ENCODE peak calls at places on chromosome 13, in seven cellular contexts. One of them, this sample, is unnamed.

GRCh38 chr13:76884167-76884566 is 2.0 kb downstream of the KCTD12 start:
- ATAC-seq in activated CD8-positive, alpha-beta T cell treated with anti-CD3 and anti-CD28 coated beads, Interleukin-2, amount 10 ng/mL, durations not matched to agents 7 days and 5 days: no peak
- ATAC-seq in stimulated activated naive CD8-positive, alpha-beta T cell treated with anti-CD3 and anti-CD28 coated beads, Interleukin-15, Interleukin-2, amounts not matched to agents 100 U/mL and 50 U/mL, for 24 hours: no peak
- ATAC-seq in psoas muscle: no peak
- ATAC-seq in T-cell: no peak
- ATAC-seq in central memory CD8-positive, alpha-beta T cell: no peak
- ATAC-seq in pancreas: peak; percentile 11
- ATAC-seq in this sample: no peak

GRCh38 chr13:41816057-41816456 is 144.9 kb downstream of the VWA8 start:
- ATAC-seq in activated CD8-positive, alpha-beta T cell treated with anti-CD3 and anti-CD28 coated beads, Interleukin-2, amount 10 ng/mL, durations not matched to agents 7 days and 5 days: no peak
- ATAC-seq in stimulated activated naive CD8-positive, alpha-beta T cell treated with anti-CD3 and anti-CD28 coated beads, Interleukin-15, Interleukin-2, amounts not matched to agents 100 U/mL and 50 U/mL, for 24 hours: no peak
- ATAC-seq in psoas muscle: no peak
- ATAC-seq in T-cell: no peak
- ATAC-seq in central memory CD8-positive, alpha-beta T cell: no peak
- ATAC-seq in pancreas: no peak
- ATAC-seq in this sample: no peak

GRCh38 chr13:73938375-73939070 is 195.7 kb downstream of the KLF12 start:
- ATAC-seq in activated CD8-positive, alpha-beta T cell treated with anti-CD3 and anti-CD28 coated beads, Interleukin-2, amount 10 ng/mL, durations not matched to agents 7 days and 5 days: no peak
- ATAC-seq in stimulated activated naive CD8-positive, alpha-beta T cell treated with anti-CD3 and anti-CD28 coated beads, Interleukin-15, Interleukin-2, amounts not matched to agents 100 U/mL and 50 U/mL, for 24 hours: peak; percentile 45
- ATAC-seq in psoas muscle: no peak
- ATAC-seq in T-cell: no peak
- ATAC-seq in central memory CD8-positive, alpha-beta T cell: no peak
- ATAC-seq in pancreas: no peak
- ATAC-seq in this sample: peak; percentile 54

GRCh38 chr13:102877285-102877684 is 31.5 kb downstream of the ERCC5 start:
- ATAC-seq in activated CD8-positive, alpha-beta T cell treated with anti-CD3 and anti-CD28 coated beads, Interleukin-2, amount 10 ng/mL, durations not matched to agents 7 days and 5 days: no peak
- ATAC-seq in stimulated activated naive CD8-positive, alpha-beta T cell treated with anti-CD3 and anti-CD28 coated beads, Interleukin-15, Interleukin-2, amounts not matched to agents 100 U/mL and 50 U/mL, for 24 hours: no peak
- ATAC-seq in psoas muscle: peak; percentile 88
- ATAC-seq in T-cell: no peak
- ATAC-seq in central memory CD8-positive, alpha-beta T cell: no peak
- ATAC-seq in pancreas: peak; percentile 40
- ATAC-seq in this sample: no peak

GRCh38 chr13:48029859-48030258 is 7.7 kb upstream of the NUDT15 start:
- ATAC-seq in activated CD8-positive, alpha-beta T cell treated with anti-CD3 and anti-CD28 coated beads, Interleukin-2, amount 10 ng/mL, durations not matched to agents 7 days and 5 days: no peak
- ATAC-seq in stimulated activated naive CD8-positive, alpha-beta T cell treated with anti-CD3 and anti-CD28 coated beads, Interleukin-15, Interleukin-2, amounts not matched to agents 100 U/mL and 50 U/mL, for 24 hours: peak; percentile 19
- ATAC-seq in psoas muscle: no peak
- ATAC-seq in T-cell: no peak
- ATAC-seq in central memory CD8-positive, alpha-beta T cell: no peak
- ATAC-seq in pancreas: no peak
- ATAC-seq in this sample: no peak

GRCh38 chr13:80751854-80752253 is 410.9 kb upstream of the SPRY2 start:
- ATAC-seq in activated CD8-positive, alpha-beta T cell treated with anti-CD3 and anti-CD28 coated beads, Interleukin-2, amount 10 ng/mL, durations not matched to agents 7 days and 5 days: no peak
- ATAC-seq in stimulated activated naive CD8-positive, alpha-beta T cell treated with anti-CD3 and anti-CD28 coated beads, Interleukin-15, Interleukin-2, amounts not matched to agents 100 U/mL and 50 U/mL, for 24 hours: no peak
- ATAC-seq in psoas muscle: no peak
- ATAC-seq in T-cell: no peak
- ATAC-seq in central memory CD8-positive, alpha-beta T cell: no peak
- ATAC-seq in pancreas: no peak
- ATAC-seq in this sample: no peak

GRCh38 chr13:47256618-47257017 is 359.8 kb upstream of the HTR2A start:
- ATAC-seq in activated CD8-positive, alpha-beta T cell treated with anti-CD3 and anti-CD28 coated beads, Interleukin-2, amount 10 ng/mL, durations not matched to agents 7 days and 5 days: no peak
- ATAC-seq in stimulated activated naive CD8-positive, alpha-beta T cell treated with anti-CD3 and anti-CD28 coated beads, Interleukin-15, Interleukin-2, amounts not matched to agents 100 U/mL and 50 U/mL, for 24 hours: no peak
- ATAC-seq in psoas muscle: no peak
- ATAC-seq in T-cell: no peak
- ATAC-seq in central memory CD8-positive, alpha-beta T cell: no peak
- ATAC-seq in pancreas: no peak
- ATAC-seq in this sample: peak; percentile 92

GRCh38 chr13:72891423-72891822 is 109.5 kb downstream of the PIBF1 start:
- ATAC-seq in activated CD8-positive, alpha-beta T cell treated with anti-CD3 and anti-CD28 coated beads, Interleukin-2, amount 10 ng/mL, durations not matched to agents 7 days and 5 days: no peak
- ATAC-seq in stimulated activated naive CD8-positive, alpha-beta T cell treated with anti-CD3 and anti-CD28 coated beads, Interleukin-15, Interleukin-2, amounts not matched to agents 100 U/mL and 50 U/mL, for 24 hours: no peak
- ATAC-seq in psoas muscle: no peak
- ATAC-seq in T-cell: no peak
- ATAC-seq in central memory CD8-positive, alpha-beta T cell: no peak
- ATAC-seq in pancreas: no peak
- ATAC-seq in this sample: no peak

GRCh38 chr13:86567119-86567518 is 767.9 kb upstream of the SLITRK6 start:
- ATAC-seq in activated CD8-positive, alpha-beta T cell treated with anti-CD3 and anti-CD28 coated beads, Interleukin-2, amount 10 ng/mL, durations not matched to agents 7 days and 5 days: no peak
- ATAC-seq in stimulated activated naive CD8-positive, alpha-beta T cell treated with anti-CD3 and anti-CD28 coated beads, Interleukin-15, Interleukin-2, amounts not matched to agents 100 U/mL and 50 U/mL, for 24 hours: no peak
- ATAC-seq in psoas muscle: no peak
- ATAC-seq in T-cell: no peak
- ATAC-seq in central memory CD8-positive, alpha-beta T cell: no peak
- ATAC-seq in pancreas: no peak
- ATAC-seq in this sample: no peak

GRCh38 chr13:88303157-88303556 is 632.0 kb downstream of the SLITRK5 start:
- ATAC-seq in activated CD8-positive, alpha-beta T cell treated with anti-CD3 and anti-CD28 coated beads, Interleukin-2, amount 10 ng/mL, durations not matched to agents 7 days and 5 days: no peak
- ATAC-seq in stimulated activated naive CD8-positive, alpha-beta T cell treated with anti-CD3 and anti-CD28 coated beads, Interleukin-15, Interleukin-2, amounts not matched to agents 100 U/mL and 50 U/mL, for 24 hours: no peak
- ATAC-seq in psoas muscle: no peak
- ATAC-seq in T-cell: no peak
- ATAC-seq in central memory CD8-positive, alpha-beta T cell: no peak
- ATAC-seq in pancreas: no peak
- ATAC-seq in this sample: no peak

GRCh38 chr13:30479154-30479553 is 13.4 kb upstream of the HMGB1 start:
- ATAC-seq in activated CD8-positive, alpha-beta T cell treated with anti-CD3 and anti-CD28 coated beads, Interleukin-2, amount 10 ng/mL, durations not matched to agents 7 days and 5 days: no peak
- ATAC-seq in stimulated activated naive CD8-positive, alpha-beta T cell treated with anti-CD3 and anti-CD28 coated beads, Interleukin-15, Interleukin-2, amounts not matched to agents 100 U/mL and 50 U/mL, for 24 hours: no peak
- ATAC-seq in psoas muscle: no peak
- ATAC-seq in T-cell: no peak
- ATAC-seq in central memory CD8-positive, alpha-beta T cell: no peak
- ATAC-seq in pancreas: no peak
- ATAC-seq in this sample: no peak

GRCh38 chr13:40445557-40445990 is 220.9 kb downstream of the FOXO1 start:
- ATAC-seq in activated CD8-positive, alpha-beta T cell treated with anti-CD3 and anti-CD28 coated beads, Interleukin-2, amount 10 ng/mL, durations not matched to agents 7 days and 5 days: no peak
- ATAC-seq in stimulated activated naive CD8-positive, alpha-beta T cell treated with anti-CD3 and anti-CD28 coated beads, Interleukin-15, Interleukin-2, amounts not matched to agents 100 U/mL and 50 U/mL, for 24 hours: peak; percentile 91
- ATAC-seq in psoas muscle: peak; percentile 85
- ATAC-seq in T-cell: peak; percentile 27
- ATAC-seq in central memory CD8-positive, alpha-beta T cell: peak; percentile 62
- ATAC-seq in pancreas: peak; percentile 88
- ATAC-seq in this sample: peak; percentile 99

GRCh38 chr13:100722517-100722916 is 47.9 kb upstream of the TMTC4 start:
- ATAC-seq in activated CD8-positive, alpha-beta T cell treated with anti-CD3 and anti-CD28 coated beads, Interleukin-2, amount 10 ng/mL, durations not matched to agents 7 days and 5 days: no peak
- ATAC-seq in stimulated activated naive CD8-positive, alpha-beta T cell treated with anti-CD3 and anti-CD28 coated beads, Interleukin-15, Interleukin-2, amounts not matched to agents 100 U/mL and 50 U/mL, for 24 hours: no peak
- ATAC-seq in psoas muscle: no peak
- ATAC-seq in T-cell: no peak
- ATAC-seq in central memory CD8-positive, alpha-beta T cell: no peak
- ATAC-seq in pancreas: peak; percentile 11
- ATAC-seq in this sample: no peak

GRCh38 chr13:44174769-44175425 is 198.7 kb upstream of the SERP2 start:
- ATAC-seq in activated CD8-positive, alpha-beta T cell treated with anti-CD3 and anti-CD28 coated beads, Interleukin-2, amount 10 ng/mL, durations not matched to agents 7 days and 5 days: no peak
- ATAC-seq in stimulated activated naive CD8-positive, alpha-beta T cell treated with anti-CD3 and anti-CD28 coated beads, Interleukin-15, Interleukin-2, amounts not matched to agents 100 U/mL and 50 U/mL, for 24 hours: no peak
- ATAC-seq in psoas muscle: peak; percentile 36
- ATAC-seq in T-cell: no peak
- ATAC-seq in central memory CD8-positive, alpha-beta T cell: no peak
- ATAC-seq in pancreas: no peak
- ATAC-seq in this sample: peak; percentile 39

GRCh38 chr13:76361868-76362267 is 524.3 kb downstream of the KCTD12 start:
- ATAC-seq in activated CD8-positive, alpha-beta T cell treated with anti-CD3 and anti-CD28 coated beads, Interleukin-2, amount 10 ng/mL, durations not matched to agents 7 days and 5 days: no peak
- ATAC-seq in stimulated activated naive CD8-positive, alpha-beta T cell treated with anti-CD3 and anti-CD28 coated beads, Interleukin-15, Interleukin-2, amounts not matched to agents 100 U/mL and 50 U/mL, for 24 hours: no peak
- ATAC-seq in psoas muscle: no peak
- ATAC-seq in T-cell: no peak
- ATAC-seq in central memory CD8-positive, alpha-beta T cell: no peak
- ATAC-seq in pancreas: no peak
- ATAC-seq in this sample: no peak

GRCh38 chr13:75299913-75300862 is 181.8 kb downstream of the TBC1D4 start:
- ATAC-seq in activated CD8-positive, alpha-beta T cell treated with anti-CD3 and anti-CD28 coated beads, Interleukin-2, amount 10 ng/mL, durations not matched to agents 7 days and 5 days: peak; percentile 33
- ATAC-seq in stimulated activated naive CD8-positive, alpha-beta T cell treated with anti-CD3 and anti-CD28 coated beads, Interleukin-15, Interleukin-2, amounts not matched to agents 100 U/mL and 50 U/mL, for 24 hours: peak; percentile 90
- ATAC-seq in psoas muscle: no peak
- ATAC-seq in T-cell: peak; percentile 69
- ATAC-seq in central memory CD8-positive, alpha-beta T cell: no peak
- ATAC-seq in pancreas: no peak
- ATAC-seq in this sample: no peak

GRCh38 chr13:93248627-93249047 is 22.0 kb downstream of the GPC6 start:
- ATAC-seq in activated CD8-positive, alpha-beta T cell treated with anti-CD3 and anti-CD28 coated beads, Interleukin-2, amount 10 ng/mL, durations not matched to agents 7 days and 5 days: no peak
- ATAC-seq in stimulated activated naive CD8-positive, alpha-beta T cell treated with anti-CD3 and anti-CD28 coated beads, Interleukin-15, Interleukin-2, amounts not matched to agents 100 U/mL and 50 U/mL, for 24 hours: no peak
- ATAC-seq in psoas muscle: no peak
- ATAC-seq in T-cell: no peak
- ATAC-seq in central memory CD8-positive, alpha-beta T cell: no peak
- ATAC-seq in pancreas: peak; percentile 98
- ATAC-seq in this sample: no peak

GRCh38 chr13:99386911-99387788 is 80.0 kb upstream of the GPR183 start:
- ATAC-seq in activated CD8-positive, alpha-beta T cell treated with anti-CD3 and anti-CD28 coated beads, Interleukin-2, amount 10 ng/mL, durations not matched to agents 7 days and 5 days: peak; percentile 26
- ATAC-seq in stimulated activated naive CD8-positive, alpha-beta T cell treated with anti-CD3 and anti-CD28 coated beads, Interleukin-15, Interleukin-2, amounts not matched to agents 100 U/mL and 50 U/mL, for 24 hours: peak; percentile 17
- ATAC-seq in psoas muscle: no peak
- ATAC-seq in T-cell: peak; percentile 42
- ATAC-seq in central memory CD8-positive, alpha-beta T cell: peak; percentile 22
- ATAC-seq in pancreas: no peak
- ATAC-seq in this sample: no peak

GRCh38 chr13:31945202-31945978 is 86.2 kb upstream of the FRY start:
- ATAC-seq in activated CD8-positive, alpha-beta T cell treated with anti-CD3 and anti-CD28 coated beads, Interleukin-2, amount 10 ng/mL, durations not matched to agents 7 days and 5 days: no peak
- ATAC-seq in stimulated activated naive CD8-positive, alpha-beta T cell treated with anti-CD3 and anti-CD28 coated beads, Interleukin-15, Interleukin-2, amounts not matched to agents 100 U/mL and 50 U/mL, for 24 hours: no peak
- ATAC-seq in psoas muscle: peak; percentile 94
- ATAC-seq in T-cell: no peak
- ATAC-seq in central memory CD8-positive, alpha-beta T cell: no peak
- ATAC-seq in pancreas: peak; percentile 90
- ATAC-seq in this sample: peak; percentile 95